ENCODE peak calls at places on chromosomes 5 and 9, in six cellular contexts. J is amniotic stem cell, G is NCI-H1105, P is LoVo, U is tibial artery, B is T-helper 2 cell. D is an unnamed sample.

GRCh38 chr5:153658151-153658550 is 167.7 kb downstream of the GRIA1 start:
- DNase-seq in J (no peak), G (no peak), P (no peak), U (no peak), B (no peak), D (no peak)

GRCh38 chr5:78647411-78647818 is 1.2 kb downstream of the LHFPL2 start:
- DNase-seq in J (no peak), G (no peak), P (peak), U (no peak), B (no peak), D (peak)

GRCh38 chr5:173618927-173619519 is 2.6 kb upstream of the BOD1 start:
- DNase-seq in J (peak), G (peak), P (peak), U (peak), B (peak), D (peak)

GRCh38 chr5:174724484-174725260 is at the start of gene MSX2:
- DNase-seq in J (peak), G (no peak), P (peak), U (peak), B (no peak), D (peak)

GRCh38 chr5:87829214-87829551 is 416.5 kb upstream of the CCNH start:
- DNase-seq in J (no peak), G (no peak), P (peak), U (peak), B (no peak), D (no peak)

GRCh38 chr9:106619211-106619610 is 243.8 kb upstream of the ZNF462 start:
- DNase-seq in J (no peak), G (no peak), P (no peak), U (no peak), B (no peak), D (no peak)

GRCh38 chr5:59661306-59661705 is 232.2 kb downstream of the PDE4D start:
- DNase-seq in J (no peak), G (no peak), P (peak), U (no peak), B (no peak), D (no peak)

GRCh38 chr5:88879724-88880123 is 3.3 kb downstream of the MEF2C start:
- DNase-seq in J (no peak), G (no peak), P (peak), U (no peak), B (no peak), D (no peak)

GRCh38 chr5:180910735-180911134 is 11.8 kb downstream of the BTNL8 start:
- DNase-seq in J (no peak), G (no peak), P (no peak), U (no peak), B (no peak), D (no peak)

GRCh38 chr5:1552469-1553255 is 28.9 kb upstream of the LPCAT1 start:
- DNase-seq in J (no peak), G (peak), P (no peak), U (peak), B (no peak), D (peak)

GRCh38 chr9:89174291-89174690 is 4.3 kb downstream of the SHC3 start:
- DNase-seq in J (no peak), G (no peak), P (no peak), U (no peak), B (no peak), D (no peak)

GRCh38 chr5:138602371-138603000 is 27.3 kb upstream of the HSPA9 start:
- DNase-seq in J (no peak), G (no peak), P (no peak), U (no peak), B (no peak), D (no peak)

GRCh38 chr9:110323831-110324230 is 13.8 kb downstream of the TXNDC8 start:
- DNase-seq in J (no peak), G (no peak), P (no peak), U (no peak), B (no peak), D (no peak)

GRCh38 chr9:20770947-20771346 is 86.9 kb downstream of the FOCAD start:
- DNase-seq in J (no peak), G (no peak), P (no peak), U (no peak), B (no peak), D (no peak)

GRCh38 chr5:55894135-55894534 is 43.0 kb downstream of the IL31RA start:
- DNase-seq in J (no peak), G (no peak), P (no peak), U (no peak), B (no peak), D (no peak)

GRCh38 chr9:134139081-134139480 is 3.2 kb downstream of the WDR5 start:
- DNase-seq in J (no peak), G (no peak), P (no peak), U (no peak), B (no peak), D (peak)

GRCh38 chr5:6652025-6652424 is 18.8 kb downstream of the SRD5A1 start:
- DNase-seq in J (no peak), G (no peak), P (no peak), U (no peak), B (no peak), D (no peak)

GRCh38 chr5:176643491-176644219 is 3.6 kb upstream of the TSPAN17 start:
- DNase-seq in J (no peak), G (no peak), P (no peak), U (no peak), B (no peak), D (no peak)

GRCh38 chr5:67010684-67011409 is 185.8 kb downstream of the CD180 start:
- DNase-seq in J (no peak), G (no peak), P (no peak), U (no peak), B (no peak), D (peak)

GRCh38 chr9:118896356-118897000 is 472.8 kb downstream of the BRINP1 start:
- DNase-seq in J (no peak), G (peak), P (no peak), U (no peak), B (no peak), D (no peak)

GRCh38 chr9:131739192-131739961 is 499 bp downstream of the RAPGEF1 start:
- DNase-seq in J (no peak), G (peak), P (no peak), U (no peak), B (peak), D (peak)

GRCh38 chr9:83043583-83043982 is 19.4 kb downstream of the RASEF start:
- DNase-seq in J (no peak), G (no peak), P (no peak), U (no peak), B (no peak), D (no peak)

GRCh38 chr9:120925535-120926396 is 830 bp downstream of the TRAF1 start:
- DNase-seq in J (peak), G (no peak), P (no peak), U (peak), B (peak), D (peak)

GRCh38 chr5:128213340-128213739 is 129.8 kb downstream of the SLC12A2 start:
- DNase-seq in J (peak), G (peak), P (peak), U (no peak), B (no peak), D (peak)

GRCh38 chr5:109691248-109691574 is 1.5 kb downstream of the MAN2A1 start:
- DNase-seq in J (no peak), G (no peak), P (no peak), U (no peak), B (no peak), D (no peak)

GRCh38 chr5:59418766-59419165 is 474.8 kb downstream of the PDE4D start:
- DNase-seq in J (no peak), G (no peak), P (peak), U (no peak), B (no peak), D (no peak)

GRCh38 chr9:131203438-131204219 is 72.7 kb downstream of the FAM78A start:
- DNase-seq in J (no peak), G (no peak), P (no peak), U (no peak), B (no peak), D (no peak)

GRCh38 chr9:121299125-121299466 is 31.1 kb downstream of the GSN start:
- DNase-seq in J (no peak), G (no peak), P (no peak), U (no peak), B (no peak), D (no peak)

GRCh38 chr5:146753618-146754123 is 124.9 kb downstream of the PPP2R2B start:
- DNase-seq in J (no peak), G (no peak), P (no peak), U (no peak), B (peak), D (no peak)

GRCh38 chr5:89191374-89191773 is 308.4 kb upstream of the MEF2C start:
- DNase-seq in J (no peak), G (no peak), P (no peak), U (no peak), B (no peak), D (no peak)

GRCh38 chr5:140214831-140215230 is 39.8 kb downstream of the CYSTM1 start:
- DNase-seq in J (no peak), G (no peak), P (peak), U (no peak), B (peak), D (peak)

GRCh38 chr5:1374680-1375055 is 29.8 kb upstream of the CLPTM1L start:
- DNase-seq in J (no peak), G (no peak), P (peak), U (no peak), B (no peak), D (peak)

GRCh38 chr5:120366047-120366446 is 98.1 kb upstream of the PRR16 start:
- DNase-seq in J (no peak), G (no peak), P (no peak), U (no peak), B (no peak), D (no peak)

GRCh38 chr9:133880851-133881634 is 111.1 kb downstream of the VAV2 start:
- DNase-seq in J (no peak), G (no peak), P (no peak), U (no peak), B (no peak), D (peak)

GRCh38 chr5:178995341-178995690 is 196 bp upstream of the GRM6 start:
- DNase-seq in J (no peak), G (no peak), P (no peak), U (no peak), B (no peak), D (peak)

GRCh38 chr5:163503106-163504090 is 2.0 kb upstream of the MAT2B start:
- DNase-seq in J (peak), G (no peak), P (peak), U (peak), B (peak), D (peak)